ENCODE peak calls at places on chromosomes 11 and 22, in five cellular contexts. V is epithelial cell of esophagus, S is non-pigmented ciliary epithelial cell, B is neural crest cell, Z is GM20000. Q is an unnamed sample.

GRCh38 chr11:32573228-32573627 is 10.4 kb upstream of the EIF3M start:
- DNase-seq in V (no peak), B (no peak), S (no peak), Z (no peak), Q (no peak)

GRCh38 chr11:44269369-44270351 is 40.3 kb downstream of the ALX4 start:
- DNase-seq in V (no peak), B (no peak), Z (no peak), S (peak; percentile 22), Q (peak; percentile 30)

GRCh38 chr11:35800970-35801953 is 138.7 kb downstream of the TRIM44 start:
- DNase-seq in V (no peak), B (no peak), Z (peak; percentile 26), S (no peak), Q (no peak)

GRCh38 chr22:32600184-32600583 is 125.6 kb downstream of the FBXO7 start:
- DNase-seq in Z (no peak), B (no peak), S (no peak), V (no peak), Q (no peak)

GRCh38 chr11:69918231-69918937 is 99.2 kb upstream of the FGF3 start:
- DNase-seq in S (no peak), Z (no peak), V (no peak), B (no peak), Q (no peak)

GRCh38 chr11:1055990-1056771 is 18.5 kb upstream of the MUC2 start:
- DNase-seq in S (no peak), B (no peak), V (no peak), Z (no peak), Q (no peak)

GRCh38 chr11:14789879-14790484 is 102.0 kb downstream of the CYP2R1 start:
- DNase-seq in S (no peak), B (no peak), V (peak; percentile 27), Z (no peak), Q (no peak)

GRCh38 chr11:8261316-8261715 is 2.4 kb downstream of the LMO1 start:
- DNase-seq in S (no peak), V (no peak), B (no peak), Z (no peak), Q (no peak)

GRCh38 chr11:114180301-114181055 is 115.7 kb upstream of the NNMT start:
- DNase-seq in Z (no peak), V (peak; percentile 47), S (no peak), B (no peak), Q (no peak)

GRCh38 chr11:59222464-59223065 is 9.8 kb upstream of the MPEG1 start:
- DNase-seq in V (no peak), B (no peak), S (no peak), Z (no peak), Q (no peak)

GRCh38 chr11:101478587-101479375 is 105.0 kb downstream of the TRPC6 start:
- DNase-seq in S (no peak), Z (no peak), V (peak; percentile 70), B (no peak), Q (no peak)

Q was measured in HS-27A.